ENCODE peak calls at places on chromosome 13, in seven cellular contexts. T, P, M, R, Q, V and G are unnamed samples.

GRCh38 chr13:110944121-110944967 is 29.5 kb upstream of the ANKRD10 start:
- DNase-seq in T (peak; percentile 21), P (no peak), M (peak; percentile 54), R (no peak), Q (peak; percentile 45), V (peak; percentile 67), G (peak; percentile 67)

GRCh38 chr13:39779337-39780270 is 124.1 kb downstream of the COG6 start:
- DNase-seq in T (no peak), P (no peak), M (no peak), R (peak; percentile 24), Q (no peak), V (peak; percentile 32), G (no peak)

GRCh38 chr13:35484384-35484783 is 7.9 kb upstream of the MAB21L1 start:
- DNase-seq in T (no peak), P (no peak), M (no peak), R (no peak), Q (peak; percentile 32), V (no peak), G (no peak)

GRCh38 chr13:41019578-41020347 is 647 bp upstream of the ELF1 start:
- DNase-seq in T (no peak), P (no peak), M (no peak), R (no peak), Q (no peak), V (no peak), G (no peak)

GRCh38 chr13:108069521-108070210 is 145.7 kb downstream of the LIG4 start:
- DNase-seq in T (no peak), P (no peak), M (no peak), R (no peak), Q (no peak), V (no peak), G (no peak)

GRCh38 chr13:111537843-111538499 is 217.5 kb downstream of the TEX29 start:
- DNase-seq in T (no peak), P (no peak), M (no peak), R (no peak), Q (no peak), V (no peak), G (no peak)

GRCh38 chr13:72097568-72097967 is 230.6 kb upstream of the DACH1 start:
- DNase-seq in T (no peak), P (no peak), M (no peak), R (no peak), Q (no peak), V (no peak), G (no peak)

GRCh38 chr13:43368003-43368402 is 344.6 kb downstream of the DNAJC15 start:
- DNase-seq in T (no peak), P (no peak), M (no peak), R (no peak), Q (no peak), V (peak; percentile 70), G (no peak)

GRCh38 chr13:37345869-37346268 is 240.4 kb upstream of the CSNK1A1L start:
- DNase-seq in T (no peak), P (no peak), M (no peak), R (no peak), Q (no peak), V (no peak), G (no peak)

GRCh38 chr13:34017231-34017630 is 199.3 kb downstream of the RFC3 start:
- DNase-seq in T (no peak), P (no peak), M (no peak), R (no peak), Q (no peak), V (no peak), G (no peak)

GRCh38 chr13:74868044-74868443 is 613.9 kb downstream of the TBC1D4 start:
- DNase-seq in T (no peak), P (no peak), M (no peak), R (no peak), Q (no peak), V (peak; percentile 60), G (no peak)

GRCh38 chr13:112894673-112895481 is 74.1 kb upstream of the MCF2L start:
- DNase-seq in T (peak; percentile 54), P (no peak), M (no peak), R (no peak), Q (peak; percentile 29), V (no peak), G (peak; percentile 59)

GRCh38 chr13:111031531-111031961 is 83.6 kb upstream of the ARHGEF7 start:
- DNase-seq in T (no peak), P (no peak), M (no peak), R (no peak), Q (no peak), V (peak; percentile 95), G (no peak)

GRCh38 chr13:103386341-103386740 is 320.1 kb upstream of the SLC10A2 start:
- DNase-seq in T (no peak), P (no peak), M (no peak), R (no peak), Q (no peak), V (no peak), G (no peak)

GRCh38 chr13:43494206-43494605 is 292.6 kb downstream of the ENOX1 start:
- DNase-seq in T (no peak), P (no peak), M (no peak), R (no peak), Q (no peak), V (no peak), G (no peak)

GRCh38 chr13:24038405-24038804 is 122.1 kb upstream of the SPATA13 start:
- DNase-seq in T (no peak), P (no peak), M (no peak), R (no peak), Q (no peak), V (no peak), G (no peak)

GRCh38 chr13:34357435-34358232 is 539.7 kb downstream of the RFC3 start:
- DNase-seq in T (no peak), P (no peak), M (no peak), R (no peak), Q (no peak), V (peak; percentile 85), G (no peak)

GRCh38 chr13:99386495-99386894 is 79.3 kb upstream of the GPR183 start:
- DNase-seq in T (no peak), P (no peak), M (peak; percentile 49), R (no peak), Q (no peak), V (no peak), G (no peak)

GRCh38 chr13:80131204-80131603 is 209.7 kb downstream of the SPRY2 start:
- DNase-seq in T (peak; percentile 77), P (no peak), M (peak; percentile 76), R (no peak), Q (peak; percentile 86), V (peak; percentile 43), G (peak; percentile 35)

GRCh38 chr13:47859129-47859528 is 141.9 kb downstream of the SUCLA2 start:
- DNase-seq in T (no peak), P (no peak), M (no peak), R (no peak), Q (no peak), V (peak; percentile 77), G (no peak)

GRCh38 chr13:39448831-39449230 is 154.2 kb downstream of the LHFPL6 start:
- DNase-seq in T (no peak), P (no peak), M (no peak), R (no peak), Q (no peak), V (no peak), G (no peak)

GRCh38 chr13:95968906-95969305 is 84.3 kb downstream of the UGGT2 start:
- DNase-seq in T (no peak), P (no peak), M (no peak), R (no peak), Q (no peak), V (no peak), G (no peak)